ENCODE peak calls at places on chromosomes 5 and 9, in nine cellular contexts. V is retinal pigment epithelial cell; U is caudate nucleus; N is central memory CD4-positive, alpha-beta T cell; K is GM12891; S is effector CD4-positive, alpha-beta T cell; J is psoas muscle; H is H7; M is anterior cingulate cortex. R is an unnamed sample.

GRCh38 chr5:180494060-180494509 is at the start of gene CNOT6:
- DNase-seq in N (peak; percentile 95), V (peak; percentile 76), M (peak; percentile 92), H (peak; percentile 99), J (peak; percentile 96), K (peak; percentile 98), S (peak; percentile 93), U (peak; percentile 65), R (peak; percentile 94)

GRCh38 chr5:119411291-119411934 is 40.9 kb upstream of the HSD17B4 start:
- DNase-seq in N (no peak), K (no peak), H (no peak), J (no peak), U (no peak), M (no peak), V (no peak), S (no peak), R (no peak)

GRCh38 chr9:133738039-133738805 is at the start of gene SARDH:
- DNase-seq in S (no peak), V (no peak), H (peak; percentile 96), N (no peak), M (no peak), J (peak; percentile 70), K (peak; percentile 73), U (no peak), R (peak; percentile 63)

GRCh38 chr9:136135326-136136126 is 16.9 kb upstream of the TMEM250 start:
- DNase-seq in M (no peak), H (peak; percentile 57), N (no peak), K (no peak), S (no peak), V (no peak), U (no peak), J (no peak), R (no peak)

GRCh38 chr5:176762489-176762888 is 47.9 kb upstream of the UNC5A start:
- DNase-seq in N (no peak), K (no peak), J (no peak), H (peak; percentile 47), V (no peak), S (no peak), M (no peak), U (no peak), R (no peak)

GRCh38 chr5:136079195-136079985 is 50.6 kb downstream of the TGFBI start:
- DNase-seq in V (no peak), M (no peak), H (peak; percentile 78), S (no peak), N (no peak), K (peak; percentile 18), U (no peak), J (no peak), R (no peak)

GRCh38 chr9:92947268-92948031 is at the start of gene FGD3:
- DNase-seq in S (peak; percentile 34), U (no peak), K (no peak), J (no peak), H (peak; percentile 86), M (no peak), N (peak; percentile 44), V (no peak), R (no peak)

GRCh38 chr5:138018844-138019243 is 14.0 kb downstream of the FAM13B start:
- DNase-seq in M (no peak), N (no peak), S (no peak), J (no peak), U (no peak), H (no peak), V (no peak), K (no peak), R (no peak)

GRCh38 chr9:13860926-13861325 is 453.0 kb downstream of the NFIB start:
- DNase-seq in H (no peak), V (no peak), M (no peak), U (no peak), N (no peak), J (no peak), K (no peak), S (no peak), R (no peak)

GRCh38 chr9:12722131-12722530 is 28.9 kb downstream of the TYRP1 start:
- DNase-seq in H (no peak), S (no peak), J (no peak), K (no peak), N (no peak), M (no peak), U (no peak), V (no peak), R (no peak)

GRCh38 chr9:137407590-137408300 is 15.2 kb downstream of the EXD3 start:
- DNase-seq in M (peak; percentile 32), V (no peak), S (no peak), U (no peak), J (peak; percentile 72), H (peak; percentile 75), N (no peak), K (no peak), R (peak; percentile 67)

GRCh38 chr5:155872801-155873200 is 454.2 kb upstream of the SGCD start:
- DNase-seq in J (no peak), M (no peak), N (no peak), V (no peak), H (no peak), S (no peak), U (no peak), K (no peak), R (no peak)

GRCh38 chr9:73200694-73201432 is 49.2 kb downstream of the ANXA1 start:
- DNase-seq in K (no peak), S (no peak), J (no peak), N (peak; percentile 11), V (no peak), H (no peak), U (no peak), M (no peak), R (no peak)

GRCh38 chr9:117191504-117192375 is 223.1 kb downstream of the ASTN2 start:
- DNase-seq in N (no peak), J (no peak), V (no peak), S (no peak), K (no peak), U (no peak), H (no peak), M (no peak), R (no peak)

GRCh38 chr5:90182726-90183125 is 226.8 kb downstream of the CETN3 start:
- DNase-seq in H (no peak), N (no peak), K (no peak), J (no peak), M (no peak), S (no peak), U (no peak), V (no peak), R (no peak)

GRCh38 chr5:151208481-151208914 is 15.4 kb downstream of the CCDC69 start:
- DNase-seq in S (no peak), K (no peak), H (no peak), V (no peak), N (no peak), U (no peak), J (no peak), M (no peak), R (no peak)

GRCh38 chr9:137604345-137605145 is 941 bp upstream of the ARRDC1 start:
- DNase-seq in U (no peak), M (no peak), V (no peak), K (no peak), H (peak; percentile 57), S (no peak), J (no peak), N (no peak), R (no peak)

GRCh38 chr5:28896949-28897348 is 1858.6 kb upstream of the CDH9 start:
- DNase-seq in V (peak; percentile 2), J (no peak), K (no peak), H (peak; percentile 2), U (no peak), M (no peak), S (no peak), N (no peak), R (no peak)

GRCh38 chr9:88829276-88829675 is 162.0 kb upstream of the S1PR3 start:
- DNase-seq in V (no peak), U (no peak), H (no peak), J (no peak), M (no peak), S (no peak), N (no peak), K (no peak), R (no peak)

GRCh38 chr9:9102295-9102694 is 1302.7 kb upstream of the DMAC1 start:
- DNase-seq in U (no peak), M (no peak), V (no peak), K (no peak), H (no peak), N (no peak), S (no peak), J (no peak), R (no peak)

GRCh38 chr5:40436535-40437237 is 243.0 kb upstream of the PTGER4 start:
- DNase-seq in H (no peak), S (peak; percentile 44), J (no peak), N (peak; percentile 77), M (no peak), U (no peak), K (no peak), V (no peak), R (no peak)

GRCh38 chr5:137752873-137753226 is 1.3 kb downstream of the HNRNPA0 start:
- DNase-seq in S (no peak), N (peak; percentile 12), H (peak; percentile 49), V (no peak), K (no peak), U (no peak), J (no peak), M (peak; percentile 24), R (no peak)

R was measured in left ventricle myocardium inferior.